ENCODE peak calls at places on chromosomes 1 and 21, in four cellular contexts. W is GM06990, X is NCI-H774, L is pancreas. D is an unnamed sample.

GRCh38 chr1:54791880-54792522 is 9.1 kb downstream of the TTC22 start:
- DNase-seq in L (peak), X (no peak), W (no peak), D (peak)

GRCh38 chr1:51776408-51776807 is 102.1 kb downstream of the NRDC start:
- DNase-seq in W (no peak), L (no peak), X (no peak), D (no peak)

GRCh38 chr1:61569212-61569621 is 155.7 kb downstream of the TM2D1 start:
- DNase-seq in X (no peak), W (no peak), L (no peak), D (no peak)

GRCh38 chr1:209895709-209896108 is 42.3 kb upstream of the SYT14 start:
- DNase-seq in L (no peak), X (no peak), W (no peak), D (no peak)

GRCh38 chr1:201562659-201563405 is 23.9 kb downstream of the NAV1 start:
- DNase-seq in L (peak), X (no peak), W (no peak), D (no peak)

GRCh38 chr1:223030871-223031270 is 112.2 kb downstream of the TLR5 start:
- DNase-seq in L (no peak), X (no peak), W (no peak), D (no peak)

GRCh38 chr1:92817137-92817697 is 14.6 kb upstream of the RPL5 start:
- DNase-seq in L (no peak), X (no peak), W (no peak), D (no peak)

GRCh38 chr1:215637041-215637573 is 70.0 kb downstream of the KCTD3 start:
- DNase-seq in X (no peak), W (no peak), L (peak), D (no peak)

GRCh38 chr1:222243902-222244301 is 304.0 kb downstream of the HHIPL2 start:
- DNase-seq in L (no peak), X (peak), W (no peak), D (no peak)

GRCh38 chr1:39214998-39215873 is 10.7 kb downstream of the MACF1 start:
- DNase-seq in X (no peak), W (peak), L (no peak), D (no peak)

GRCh38 chr21:42571391-42572150 is 57.9 kb downstream of the SLC37A1 start:
- DNase-seq in W (no peak), X (no peak), L (no peak), D (no peak)

GRCh38 chr1:64967381-64967780 is 1.0 kb upstream of the JAK1 start:
- DNase-seq in X (no peak), L (no peak), W (no peak), D (no peak)

GRCh38 chr1:25011966-25012625 is 82.0 kb upstream of the RUNX3 start:
- DNase-seq in X (no peak), W (no peak), L (no peak), D (no peak)

GRCh38 chr1:173187838-173188237 is 19.3 kb downstream of the TNFSF4 start:
- DNase-seq in X (no peak), L (no peak), W (no peak), D (no peak)

D was measured in NCI-H2081.